ENCODE peak calls at places on chromosomes 3 and 15, in ten cellular contexts. P is spleen, I is suprapubic skin, F is HCT116, O is ovary, C is breast epithelium, N is heart left ventricle, H is stomach, U is tibial nerve, G is IMR-90. A is an unnamed sample.

GRCh38 chr15:80743189-80743833 is 35.9 kb upstream of the CEMIP start:
- DNase-seq in F (no peak), C (peak; percentile 21), H (peak; percentile 50), U (no peak), I (no peak), P (no peak), O (no peak), G (peak; percentile 57), N (no peak), A (no peak)

GRCh38 chr3:58206406-58207011 is 4.3 kb downstream of the DNASE1L3 start:
- DNase-seq in F (no peak), U (no peak), P (no peak), O (no peak), G (peak; percentile 56), H (no peak), I (peak; percentile 43), N (no peak), C (no peak), A (peak; percentile 38)

GRCh38 chr15:75452968-75453702 is 1.6 kb upstream of the SIN3A start:
- DNase-seq in I (peak; percentile 83), H (peak; percentile 38), F (peak; percentile 21), G (no peak), P (peak; percentile 90), C (peak; percentile 66), U (peak; percentile 21), O (peak; percentile 77), N (peak; percentile 59), A (peak; percentile 48)

GRCh38 chr3:158165730-158166129 is 55.8 kb downstream of the RSRC1 start:
- DNase-seq in G (no peak), P (no peak), U (no peak), O (no peak), F (no peak), N (no peak), C (no peak), H (no peak), I (no peak), A (no peak)

GRCh38 chr3:98725352-98725751 is 37.8 kb upstream of the ST3GAL6 start:
- DNase-seq in P (no peak), O (no peak), F (no peak), G (no peak), H (no peak), C (no peak), I (no peak), U (no peak), N (no peak), A (no peak)

GRCh38 chr15:89278307-89278706 is 34.5 kb downstream of the FANCI start:
- DNase-seq in F (no peak), U (no peak), P (no peak), C (no peak), H (no peak), I (no peak), N (no peak), G (peak; percentile 36), O (no peak), A (no peak)

GRCh38 chr3:127760361-127760760 is 62.0 kb downstream of the MGLL start:
- DNase-seq in P (peak; percentile 72), H (no peak), O (no peak), I (no peak), N (peak; percentile 81), F (no peak), G (no peak), U (no peak), C (no peak), A (no peak)

GRCh38 chr3:141335531-141336042 is 32.7 kb upstream of the ZBTB38 start:
- DNase-seq in G (peak; percentile 67), P (no peak), I (no peak), H (no peak), N (no peak), O (no peak), U (no peak), F (no peak), C (no peak), A (no peak)

GRCh38 chr3:40109641-40110490 is 199.6 kb upstream of the EIF1B start:
- DNase-seq in U (no peak), P (no peak), G (no peak), C (no peak), N (no peak), F (no peak), I (no peak), H (no peak), O (peak; percentile 41), A (no peak)

GRCh38 chr3:62415312-62415791 is 42.0 kb upstream of the FEZF2 start:
- DNase-seq in P (no peak), N (no peak), I (no peak), O (no peak), F (no peak), H (no peak), G (no peak), U (no peak), C (no peak), A (no peak)

GRCh38 chr3:134368751-134369105 is 5.5 kb downstream of the AMOTL2 start:
- DNase-seq in I (peak; percentile 35), G (no peak), O (no peak), F (no peak), H (no peak), P (peak; percentile 21), U (no peak), N (no peak), C (no peak), A (no peak)

GRCh38 chr15:99366013-99366412 is 114.7 kb downstream of the LRRC28 start:
- DNase-seq in C (no peak), H (no peak), I (no peak), U (no peak), O (no peak), G (no peak), N (no peak), F (no peak), P (no peak), A (no peak)

GRCh38 chr3:132659370-132660055 is at the start of gene ACAD11:
- DNase-seq in C (peak; percentile 39), P (peak; percentile 89), I (peak; percentile 86), G (peak; percentile 68), N (peak; percentile 80), H (peak; percentile 64), O (peak; percentile 79), F (peak; percentile 59), U (peak; percentile 44), A (peak; percentile 88)

GRCh38 chr15:77097317-77097721 is 26.4 kb upstream of the TSPAN3 start:
- DNase-seq in H (no peak), G (no peak), P (no peak), F (no peak), C (no peak), O (no peak), U (no peak), I (no peak), N (no peak), A (no peak)

GRCh38 chr15:77145370-77145769 is 74.5 kb upstream of the TSPAN3 start:
- DNase-seq in N (no peak), H (no peak), U (no peak), I (no peak), O (no peak), P (no peak), C (no peak), F (no peak), G (no peak), A (no peak)

GRCh38 chr3:48446425-48447193 is at the start of gene ATRIP:
- DNase-seq in H (peak; percentile 92), O (peak; percentile 91), C (peak; percentile 87), I (peak; percentile 94), P (peak; percentile 96), N (peak; percentile 93), U (peak; percentile 87), F (peak; percentile 62), G (peak; percentile 77), A (peak; percentile 93)

GRCh38 chr15:90036806-90037509 is 35.8 kb downstream of the ZNF710 start:
- DNase-seq in H (no peak), G (no peak), P (peak; percentile 67), O (no peak), F (no peak), C (no peak), N (no peak), I (peak; percentile 54), U (no peak), A (no peak)

GRCh38 chr3:196431193-196432136 is 762 bp downstream of the UBXN7 start:
- DNase-seq in I (no peak), C (no peak), P (peak; percentile 91), G (peak; percentile 62), N (peak; percentile 41), F (no peak), O (peak; percentile 67), H (no peak), U (no peak), A (peak; percentile 30)
- TF ChIP-seq POLR2A in I (no peak), C (no peak), P (no peak), G (no peak), N (no peak), F (no peak), O (no peak), H (no peak), U (no peak), A (no peak)

GRCh38 chr3:71813704-71814103 is 28.8 kb upstream of the PROK2 start:
- DNase-seq in I (no peak), G (no peak), F (no peak), U (no peak), O (no peak), N (no peak), P (no peak), H (no peak), C (no peak), A (no peak)
- H3K4me1 ChIP-seq in I (no peaks in the 10 kb centered on the region), G (no peaks in the 10 kb centered on the region), F (no peaks in the 10 kb centered on the region), U (no peaks in the 10 kb centered on the region), O (no peaks in the 10 kb centered on the region), N (no peaks in the 10 kb centered on the region), P (no peaks in the 10 kb centered on the region), H (no peaks in the 10 kb centered on the region), C (no peaks in the 10 kb centered on the region), A (no peaks in the 10 kb centered on the region)

DNA sequence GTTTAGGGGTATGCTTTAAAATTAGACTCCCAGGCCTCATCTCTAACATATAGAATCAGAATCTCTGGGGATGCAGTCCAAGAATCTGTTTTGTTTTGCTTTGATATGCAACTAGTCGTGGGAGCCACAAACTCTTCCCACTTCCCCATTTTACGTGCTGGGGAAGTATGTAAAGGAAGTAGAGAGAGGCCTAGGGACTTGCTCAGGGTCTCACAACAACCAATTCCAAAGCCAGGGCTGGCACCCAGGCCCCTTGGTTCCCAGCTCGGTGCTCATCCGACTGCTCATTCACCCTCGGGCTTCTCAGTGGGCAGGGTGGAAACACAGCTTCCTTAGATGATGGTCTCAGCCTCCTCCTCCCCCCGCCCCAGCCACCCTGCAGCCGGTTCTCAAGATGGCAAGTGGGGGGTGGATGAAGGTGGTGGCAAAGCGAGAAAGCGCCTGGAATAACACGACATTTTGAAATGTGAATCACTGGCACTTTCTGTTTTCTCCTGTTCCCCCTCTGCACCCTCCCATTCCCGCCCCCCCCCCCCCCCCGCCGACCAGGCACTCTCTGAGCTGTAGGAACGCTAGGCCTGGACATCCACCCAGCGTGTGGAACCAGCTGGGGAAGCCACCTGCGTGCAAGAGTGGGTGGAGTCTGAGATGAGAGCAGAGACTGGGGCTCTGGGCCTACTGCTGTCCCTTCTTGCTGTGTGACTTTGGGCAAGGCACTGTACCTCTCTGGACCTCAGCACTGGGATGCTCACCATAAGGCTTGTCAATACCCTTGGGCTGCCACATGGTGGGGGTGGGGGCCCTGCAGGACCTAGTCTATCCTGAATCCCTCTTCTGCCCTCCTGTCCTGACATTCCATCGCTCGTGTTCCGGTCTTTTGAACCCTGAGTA is 214.5 kb downstream of the RPLP1 start:
- DNase-seq in G (no peak), I (no peak), H (no peak), N (peak; percentile 55), U (no peak), P (peak; percentile 86), F (no peak), O (no peak), C (no peak), A (no peak)
- H3K27me3 ChIP-seq in G (peaks cover 83% of the 10 kb centered on the region), I (peaks cover 4% of the 10 kb centered on the region), H (no peaks in the 10 kb centered on the region), N (peaks cover 14% of the 10 kb centered on the region), U (no peaks in the 10 kb centered on the region), P (no peaks in the 10 kb centered on the region), F (no peaks in the 10 kb centered on the region), O (no peaks in the 10 kb centered on the region), C (no peaks in the 10 kb centered on the region), A (no peaks in the 10 kb centered on the region)

GRCh38 chr3:10004506-10004905 is 17.9 kb upstream of the EMC3 start:
- DNase-seq in G (no peak), P (no peak), O (no peak), U (no peak), C (peak; percentile 10), H (no peak), F (no peak), I (no peak), N (no peak), A (no peak)
- TF ChIP-seq POLR2A in G (no peak), P (no peak), O (no peak), U (no peak), C (no peak), H (no peak), F (no peak), I (no peak), N (no peak), A (no peak)